ENCODE peak calls at places on chromosomes 16 and 17, in six cellular contexts. S is NCI-H226, V is amygdala, A is NCI-H748 treated with DMSO at 0.1 percent for 48 hours, F is lower leg skin, E is GM23338. K is an unnamed sample.

GRCh38 chr17:79406316-79406715 is 204.5 kb downstream of the RBFOX3 start:
- DNase-seq in S (no peak), V (no peak), A (peak; percentile 34), F (no peak), E (no peak), K (no peak)

GRCh38 chr17:31490991-31491793 is 99.7 kb downstream of the RAB11FIP4 start:
- DNase-seq in S (no peak), V (no peak), A (no peak), F (no peak), E (no peak), K (no peak)

GRCh38 chr16:73010150-73010676 is 37.7 kb downstream of the ZFHX3 start:
- DNase-seq in S (peak; percentile 50), V (no peak), A (no peak), F (peak; percentile 81), E (no peak), K (no peak)

GRCh38 chr16:74769791-74770190 is 4.8 kb downstream of the FA2H start:
- DNase-seq in S (no peak), V (no peak), A (no peak), F (peak; percentile 73), E (no peak), K (no peak)

GRCh38 chr16:54071516-54071915 is 215.1 kb downstream of the IRX3 start:
- DNase-seq in S (no peak), V (no peak), A (no peak), F (no peak), E (no peak), K (no peak)

GRCh38 chr17:17690156-17690737 is 9.0 kb downstream of the RAI1 start:
- DNase-seq in S (no peak), V (no peak), A (no peak), F (no peak), E (no peak), K (no peak)

GRCh38 chr17:71375948-71376347 is 744.9 kb upstream of the SOX9 start:
- DNase-seq in S (no peak), V (no peak), A (no peak), F (no peak), E (no peak), K (no peak)

GRCh38 chr17:63496177-63496576 is 19.3 kb downstream of the ACE start:
- DNase-seq in S (no peak), V (no peak), A (no peak), F (no peak), E (no peak), K (no peak)

GRCh38 chr17:60863892-60864673 is 186.4 kb downstream of the BCAS3 start:
- DNase-seq in S (peak; percentile 1), V (no peak), A (no peak), F (no peak), E (no peak), K (no peak)

GRCh38 chr16:24906199-24906808 is 60.5 kb downstream of the SLC5A11 start:
- DNase-seq in S (no peak), V (no peak), A (no peak), F (no peak), E (peak; percentile 43), K (no peak)

GRCh38 chr16:67862623-67863583 is 9.9 kb upstream of the EDC4 start:
- DNase-seq in S (no peak), V (no peak), A (no peak), F (peak; percentile 90), E (no peak), K (peak; percentile 16)

GRCh38 chr17:6498798-6499540 is 54.7 kb downstream of the PIMREG start:
- DNase-seq in S (no peak), V (no peak), A (no peak), F (peak; percentile 58), E (no peak), K (no peak)

GRCh38 chr16:55660026-55660425 is 4.2 kb downstream of the SLC6A2 start:
- DNase-seq in S (no peak), V (no peak), A (no peak), F (no peak), E (no peak), K (no peak)

GRCh38 chr17:75238684-75239191 is 22.7 kb downstream of the GGA3 start:
- DNase-seq in S (peak; percentile 36), V (no peak), A (peak; percentile 15), F (no peak), E (peak; percentile 88), K (no peak)

GRCh38 chr17:55433029-55433628 is 11.5 kb upstream of the MMD start:
- DNase-seq in S (peak; percentile 64), V (no peak), A (no peak), F (no peak), E (no peak), K (no peak)

GRCh38 chr17:8872036-8872704 is 4.7 kb upstream of the PIK3R6 start:
- DNase-seq in S (no peak), V (no peak), A (no peak), F (no peak), E (no peak), K (no peak)

GRCh38 chr17:66548158-66548557 is 245.7 kb downstream of the PRKCA start:
- DNase-seq in S (no peak), V (no peak), A (no peak), F (no peak), E (no peak), K (no peak)

GRCh38 chr17:36485027-36485426 is 1.5 kb upstream of the ZNHIT3 start:
- DNase-seq in S (no peak), V (no peak), A (no peak), F (peak; percentile 45), E (no peak), K (no peak)

GRCh38 chr17:6491071-6491700 is 46.9 kb downstream of the PIMREG start:
- DNase-seq in S (no peak), V (no peak), A (no peak), F (no peak), E (peak; percentile 48), K (no peak)

GRCh38 chr17:34519286-34519685 is 60.1 kb upstream of the TMEM132E start:
- DNase-seq in S (no peak), V (no peak), A (no peak), F (no peak), E (peak; percentile 95), K (no peak)

GRCh38 chr17:6413073-6413472 is 21.8 kb downstream of the AIPL1 start:
- DNase-seq in S (peak; percentile 7), V (no peak), A (peak; percentile 75), F (no peak), E (peak; percentile 82), K (no peak)

GRCh38 chr16:84514874-84515835 is 10.7 kb upstream of the MEAK7 start:
- DNase-seq in S (no peak), V (no peak), A (no peak), F (no peak), E (no peak), K (no peak)

GRCh38 chr17:40496170-40496569 is 5.3 kb downstream of the TNS4 start:
- DNase-seq in S (no peak), V (no peak), A (no peak), F (no peak), E (no peak), K (no peak)

GRCh38 chr17:76354747-76355310 is 1.1 kb upstream of the PRPSAP1 start:
- DNase-seq in S (no peak), V (no peak), A (no peak), F (no peak), E (peak; percentile 31), K (no peak)

GRCh38 chr17:81519284-81520020 is 6.9 kb upstream of the ACTG1 start:
- DNase-seq in S (peak; percentile 27), V (no peak), A (no peak), F (no peak), E (peak; percentile 78), K (no peak)

GRCh38 chr17:32742686-32743538 is 134.0 kb downstream of the MYO1D start:
- DNase-seq in S (no peak), V (no peak), A (no peak), F (no peak), E (no peak), K (no peak)

GRCh38 chr17:34098712-34099111 is 156.4 kb upstream of the CCL2 start:
- DNase-seq in S (no peak), V (no peak), A (no peak), F (no peak), E (no peak), K (no peak)

GRCh38 chr16:25488435-25488834 is 203.3 kb upstream of the HS3ST4 start:
- DNase-seq in S (no peak), V (no peak), A (no peak), F (no peak), E (no peak), K (no peak)

GRCh38 chr16:2912330-2913199 is 834 bp downstream of the FLYWCH1 start:
- DNase-seq in S (no peak), V (no peak), A (no peak), F (peak; percentile 90), E (peak; percentile 56), K (no peak)

GRCh38 chr17:80791758-80792284 is 199.8 kb upstream of the CHMP6 start:
- DNase-seq in S (peak; percentile 85), V (no peak), A (no peak), F (peak; percentile 93), E (no peak), K (peak; percentile 61)

GRCh38 chr17:50154604-50155003 is 4.1 kb upstream of the PPP1R9B start:
- DNase-seq in S (no peak), V (no peak), A (no peak), F (no peak), E (no peak), K (no peak)

GRCh38 chr16:80058236-80058635 is 457.7 kb upstream of the MAF start:
- DNase-seq in S (no peak), V (no peak), A (no peak), F (peak; percentile 90), E (no peak), K (no peak)

GRCh38 chr17:55056530-55056929 is 88.0 kb downstream of the STXBP4 start:
- DNase-seq in S (peak; percentile 21), V (no peak), A (peak; percentile 6), F (no peak), E (peak; percentile 15), K (no peak)

GRCh38 chr16:31502981-31503380 is 5.2 kb downstream of the RUSF1 start:
- DNase-seq in S (no peak), V (no peak), A (no peak), F (no peak), E (no peak), K (peak; percentile 24)

GRCh38 chr16:17358846-17359245 is 111.9 kb downstream of the XYLT1 start:
- DNase-seq in S (no peak), V (no peak), A (no peak), F (no peak), E (no peak), K (no peak)

GRCh38 chr16:749010-749409 is 8.2 kb upstream of the CIAO3 start:
- DNase-seq in S (peak; percentile 80), V (no peak), A (no peak), F (no peak), E (no peak), K (peak; percentile 57)

GRCh38 chr16:30691907-30692306 is 7.1 kb upstream of the SRCAP start:
- DNase-seq in S (no peak), V (no peak), A (no peak), F (no peak), E (peak; percentile 45), K (no peak)